ENCODE peak calls at places on chromosomes 12 and 14, in nine cellular contexts. D, L, Y, N, E, O, B, R and I are unnamed samples. For H3K4me1, the result is how much of the 10 kb centered on the place peaks cover.

GRCh38 chr12:26740348-26740747 is 92.6 kb downstream of the ITPR2 start:
- DNase-seq in N (no peak), Y (no peak), L (no peak), R (no peak), D (no peak), B (no peak), E (no peak), O (no peak), I (no peak)

GRCh38 chr12:95881331-95881955 is 22.7 kb downstream of the SNRPF start:
- DNase-seq in D (no peak), L (no peak), O (no peak), B (no peak), N (no peak), Y (no peak), R (no peak), E (no peak), I (no peak)

GRCh38 chr12:104844123-104844522 is 114.0 kb downstream of the SLC41A2 start:
- DNase-seq in N (no peak), B (no peak), L (no peak), Y (no peak), D (no peak), E (no peak), R (no peak), O (no peak), I (no peak)

GRCh38 chr12:128387811-128388422 is 120.9 kb downstream of the TMEM132C start:
- DNase-seq in D (peak), O (peak), N (peak), L (peak), E (peak), R (peak), B (peak), Y (no peak), I (peak)

GRCh38 chr12:14260011-14260993 is 105.2 kb upstream of the ATF7IP start:
- DNase-seq in B (peak), D (peak), O (peak), Y (no peak), L (peak), E (peak), N (peak), R (no peak), I (peak)

GRCh38 chr14:32709072-32709471 is 229.6 kb upstream of the NPAS3 start:
- DNase-seq in L (no peak), N (no peak), R (no peak), D (no peak), B (peak), E (no peak), O (no peak), Y (no peak), I (peak)

GRCh38 chr12:31353730-31354708 is 28.1 kb upstream of the SINHCAF start:
- DNase-seq in Y (no peak), E (no peak), L (no peak), O (no peak), N (no peak), B (no peak), D (no peak), R (no peak), I (no peak)

GRCh38 chr12:128026696-128027574 is 240.0 kb upstream of the TMEM132C start:
- DNase-seq in L (no peak), E (no peak), N (no peak), D (no peak), Y (no peak), O (no peak), B (no peak), R (no peak), I (no peak)

GRCh38 chr14:23070262-23071129 is 13.2 kb upstream of the CDH24 start:
- DNase-seq in Y (no peak), R (no peak), N (no peak), L (no peak), B (no peak), O (peak), E (no peak), D (peak), I (peak)

GRCh38 chr12:96402061-96402460 is 1.8 kb upstream of the CDK17 start:
- DNase-seq in Y (no peak), D (no peak), L (no peak), E (no peak), O (no peak), B (no peak), N (no peak), R (no peak), I (no peak)

GRCh38 chr14:51534623-51535022 is 117.1 kb upstream of the FRMD6 start:
- DNase-seq in Y (no peak), R (peak), E (no peak), B (peak), N (no peak), D (no peak), L (no peak), O (no peak), I (no peak)

GRCh38 chr12:52186135-52186840 is 5.5 kb downstream of the KRT80 start:
- DNase-seq in R (no peak), Y (no peak), E (no peak), B (no peak), L (no peak), O (no peak), N (no peak), D (no peak), I (no peak)

GRCh38 chr12:1832801-1833595 is 12.6 kb downstream of the LRTM2 start:
- DNase-seq in O (no peak), Y (no peak), B (no peak), R (no peak), N (no peak), L (peak), D (no peak), E (no peak), I (no peak)

GRCh38 chr12:65941388-65941787 is 117.1 kb downstream of the HMGA2 start:
- DNase-seq in D (no peak), O (no peak), R (no peak), N (no peak), Y (no peak), B (no peak), L (no peak), E (no peak), I (no peak)

GRCh38 chr12:102659200-102659911 is 179.0 kb upstream of the IGF1 start:
- DNase-seq in D (no peak), N (no peak), L (no peak), E (no peak), O (no peak), Y (no peak), R (no peak), B (peak), I (no peak)

GRCh38 chr12:67929373-67929772 is 59.9 kb upstream of the IFNG-AS1 start:
- DNase-seq in Y (no peak), D (no peak), R (no peak), E (no peak), L (no peak), N (no peak), B (no peak), O (no peak), I (no peak)

GRCh38 chr14:66974397-66975025 is 214.7 kb upstream of the GARIN2 start:
- DNase-seq in B (no peak), O (no peak), N (no peak), E (no peak), L (no peak), R (no peak), D (no peak), Y (no peak), I (peak)

GRCh38 chr14:23025181-23025788 is 9.4 kb downstream of the PSMB5 start:
- DNase-seq in R (no peak), L (no peak), Y (no peak), N (no peak), O (no peak), E (no peak), B (no peak), D (peak), I (no peak)

GRCh38 chr14:64249363-64249762 is 44.8 kb downstream of the ESR2 start:
- DNase-seq in D (no peak), O (no peak), L (no peak), E (no peak), B (no peak), N (no peak), R (no peak), Y (no peak), I (peak)

GRCh38 chr12:52929538-52929937 is 19.4 kb upstream of the KRT18 start:
- DNase-seq in L (no peak), R (no peak), O (no peak), B (no peak), D (no peak), Y (no peak), N (no peak), E (no peak), I (no peak)

GRCh38 chr12:118980407-118981014 is 830 bp upstream of the SRRM4 start:
- DNase-seq in L (no peak), D (no peak), B (no peak), Y (no peak), N (no peak), R (peak), E (no peak), O (no peak), I (no peak)

GRCh38 chr12:52579468-52580450 is 6.1 kb upstream of the KRT74 start:
- DNase-seq in L (no peak), D (no peak), E (no peak), R (no peak), Y (no peak), O (no peak), B (no peak), N (no peak), I (no peak)

DNA sequence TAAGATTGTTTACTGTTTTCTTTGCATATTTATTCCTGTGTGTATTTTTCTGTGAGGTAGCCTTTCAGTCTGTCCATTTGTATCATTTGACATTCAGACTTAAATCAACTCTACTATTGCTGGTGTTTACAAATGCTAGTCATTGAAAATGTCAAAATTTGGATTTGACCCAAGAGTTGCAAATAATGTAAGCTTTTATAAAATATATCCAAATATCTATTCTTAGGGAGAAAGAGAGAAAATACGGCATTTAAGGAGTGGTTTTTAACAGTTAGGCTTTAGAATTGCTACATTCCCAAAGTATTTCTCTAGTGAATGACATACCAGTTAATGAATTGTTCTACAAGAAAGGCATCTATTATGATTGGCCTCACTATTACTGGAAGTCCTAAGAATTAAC is 37.9 kb downstream of the FRS2 start:
- DNase-seq in E (no peak), B (no peak), D (no peak), N (no peak), O (no peak), R (no peak), Y (no peak), L (no peak), I (no peak)
- H3K4me1 ChIP-seq in E (half or more), B (under half), D (under half), N (under half), O (under half), R (under half), Y (under half), L (under half), I (under half)

DNA sequence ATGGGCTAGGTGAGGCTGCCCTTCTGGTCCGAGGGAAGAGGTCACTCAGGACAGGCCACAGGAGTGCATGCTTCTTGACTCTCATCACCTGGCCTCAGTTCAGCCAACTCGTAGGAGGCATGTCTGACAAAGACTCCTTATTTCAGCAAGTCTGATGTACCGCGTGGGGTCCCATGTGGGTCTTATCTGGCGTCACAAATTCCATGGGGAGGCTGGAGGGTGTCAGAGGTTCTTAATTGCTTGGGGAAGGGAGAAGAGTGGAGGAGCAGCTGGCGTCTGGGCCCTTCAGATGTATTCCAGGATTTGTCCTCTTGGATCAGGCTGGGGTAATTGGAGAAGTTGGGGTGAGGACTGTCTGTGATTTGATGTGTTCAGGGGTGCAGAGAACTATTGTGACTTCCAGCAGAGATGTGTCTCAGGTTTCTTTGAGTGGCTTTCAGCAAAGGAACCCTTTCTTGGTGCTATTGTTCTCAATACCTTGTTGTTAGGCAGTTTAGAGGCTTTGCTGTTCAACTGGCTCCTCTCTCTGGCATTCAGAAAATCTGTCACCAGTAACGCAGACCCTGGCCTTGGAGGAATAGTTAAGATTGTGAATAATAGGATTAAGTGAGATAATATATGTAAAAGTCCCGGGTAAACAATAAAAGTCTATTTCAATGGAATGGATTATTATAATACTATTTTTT is 60.1 kb downstream of the SUSD6 start:
- DNase-seq in N (no peak), L (no peak), Y (no peak), R (no peak), O (no peak), B (no peak), E (no peak), D (no peak), I (no peak)
- H3K4me1 ChIP-seq in N (under half), L (half or more), Y (half or more), R (under half), O (half or more), B (half or more), E (half or more), D (under half), I (under half)

DNA sequence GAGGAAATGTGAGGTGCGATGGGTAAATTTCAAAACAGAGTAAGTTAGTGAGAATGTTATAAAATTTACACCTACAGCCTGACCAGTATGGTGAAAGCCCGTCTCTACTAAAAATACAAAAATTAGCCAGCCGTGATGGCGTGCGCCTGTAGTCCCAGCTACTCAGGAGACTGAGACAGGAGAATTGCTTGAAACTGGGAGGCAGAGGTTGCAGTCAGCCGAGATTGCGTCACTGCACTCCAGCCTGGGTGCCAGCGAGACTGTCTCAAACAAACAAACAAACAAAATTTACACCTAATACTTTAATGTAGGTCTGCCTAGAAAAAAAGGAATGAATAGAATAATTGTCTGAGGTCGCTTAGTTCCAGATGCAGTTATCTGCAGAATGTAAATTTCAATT is 37.6 kb downstream of the SLC2A14 start:
- DNase-seq in N (no peak), B (no peak), D (no peak), E (no peak), R (no peak), L (no peak), O (no peak), Y (no peak), I (no peak)
- H3K4me1 ChIP-seq in N (under half), B (under half), D (under half), E (under half), R (under half), L (under half), O (under half), Y (under half), I (under half)

DNA sequence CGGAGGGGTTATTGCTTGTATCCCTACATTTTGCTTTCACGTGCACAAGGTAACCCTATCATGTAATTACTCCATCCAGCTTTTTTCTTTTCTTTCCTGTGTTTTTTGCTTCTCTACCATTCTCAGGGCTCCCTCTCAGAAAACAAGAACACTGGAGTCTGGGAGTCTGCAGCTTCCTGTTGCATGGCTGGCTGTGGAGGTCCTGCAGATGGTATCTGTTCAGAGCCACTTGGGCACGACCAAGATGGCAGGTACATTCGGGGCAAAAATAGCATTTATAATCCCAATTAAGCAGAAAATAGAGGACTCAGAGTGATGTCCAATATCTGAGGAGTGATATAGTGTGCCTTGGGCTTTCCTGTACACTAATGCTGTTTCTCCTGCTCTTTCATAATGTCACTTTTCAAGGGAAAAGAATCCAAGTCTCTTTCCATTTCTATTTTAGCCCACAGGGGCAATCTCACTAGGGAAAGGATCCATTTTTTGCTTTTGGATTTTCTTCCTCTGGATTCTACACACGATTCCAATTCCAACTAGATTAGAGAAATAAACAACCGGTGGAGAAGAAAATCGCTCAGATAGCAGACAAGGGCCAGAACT is 3.2 kb upstream of the NUMB start:
- DNase-seq in E (no peak), D (no peak), O (no peak), Y (no peak), B (no peak), N (no peak), L (no peak), R (peak), I (no peak)
- H3K4me1 ChIP-seq in E (half or more), D (under half), O (half or more), Y (under half), B (under half), N (under half), L (under half), R (under half), I (under half)

GRCh38 chr14:34060747-34061050 is 109.8 kb upstream of the EGLN3 start:
- DNase-seq in O (no peak), E (no peak), B (no peak), D (no peak), R (no peak), N (peak), L (no peak), Y (no peak), I (no peak)
- H3K4me1 ChIP-seq in O (under half), E (under half), B (under half), D (under half), R (under half), N (under half), L (under half), Y (under half), I (under half)